ENCODE peak calls at places on chromosomes 3 and 15, in nine cellular contexts. One of them, this sample, is unnamed.
A peak's percentile ranks its signal among the peaks of the same experiment; 100 is the strongest.

GRCh38 chr3:189898559-189899153 is 222.0 kb downstream of the P3H2 start:
- DNase-seq in GM23338: no peak
- DNase-seq in dorsolateral prefrontal cortex: no peak
- DNase-seq in neural progenitor cell: no peak
- DNase-seq in right atrium auricular region: no peak
- DNase-seq in neural crest cell: no peak
- DNase-seq in tibial artery: no peak
- DNase-seq in tibial nerve: no peak
- DNase-seq in GM13976: no peak
- DNase-seq in this sample: no peak

GRCh38 chr15:56349554-56349953 is 15.7 kb upstream of the TEX9 start:
- DNase-seq in GM23338: no peak
- DNase-seq in dorsolateral prefrontal cortex: no peak
- DNase-seq in neural progenitor cell: no peak
- DNase-seq in right atrium auricular region: no peak
- DNase-seq in neural crest cell: no peak
- DNase-seq in tibial artery: no peak
- DNase-seq in tibial nerve: no peak
- DNase-seq in GM13976: no peak
- DNase-seq in this sample: no peak

GRCh38 chr3:136699271-136699828 is 52.8 kb downstream of the STAG1 start:
- DNase-seq in GM23338: no peak
- DNase-seq in dorsolateral prefrontal cortex: no peak
- DNase-seq in neural progenitor cell: peak; percentile 7
- DNase-seq in right atrium auricular region: no peak
- DNase-seq in neural crest cell: no peak
- DNase-seq in tibial artery: no peak
- DNase-seq in tibial nerve: no peak
- DNase-seq in GM13976: no peak
- DNase-seq in this sample: no peak

GRCh38 chr3:78880588-78881461 is 887.0 kb downstream of the ROBO1 start:
- DNase-seq in GM23338: no peak
- DNase-seq in dorsolateral prefrontal cortex: no peak
- DNase-seq in neural progenitor cell: no peak
- DNase-seq in right atrium auricular region: no peak
- DNase-seq in neural crest cell: no peak
- DNase-seq in tibial artery: no peak
- DNase-seq in tibial nerve: no peak
- DNase-seq in GM13976: no peak
- DNase-seq in this sample: no peak

GRCh38 chr3:128590948-128591347 is 59.7 kb downstream of the RPN1 start:
- DNase-seq in GM23338: peak; percentile 81
- DNase-seq in dorsolateral prefrontal cortex: no peak
- DNase-seq in neural progenitor cell: peak; percentile 49
- DNase-seq in right atrium auricular region: no peak
- DNase-seq in neural crest cell: no peak
- DNase-seq in tibial artery: no peak
- DNase-seq in tibial nerve: no peak
- DNase-seq in GM13976: no peak
- DNase-seq in this sample: no peak

GRCh38 chr3:79297242-79297641 is 470.6 kb downstream of the ROBO1 start:
- DNase-seq in GM23338: peak; percentile 4
- DNase-seq in dorsolateral prefrontal cortex: no peak
- DNase-seq in neural progenitor cell: no peak
- DNase-seq in right atrium auricular region: no peak
- DNase-seq in neural crest cell: no peak
- DNase-seq in tibial artery: no peak
- DNase-seq in tibial nerve: no peak
- DNase-seq in GM13976: no peak
- DNase-seq in this sample: no peak

GRCh38 chr15:65033659-65034269 is 4.3 kb upstream of the MTFMT start:
- DNase-seq in GM23338: peak; percentile 66
- DNase-seq in dorsolateral prefrontal cortex: no peak
- DNase-seq in neural progenitor cell: peak; percentile 56
- DNase-seq in right atrium auricular region: no peak
- DNase-seq in neural crest cell: no peak
- DNase-seq in tibial artery: no peak
- DNase-seq in tibial nerve: no peak
- DNase-seq in GM13976: peak; percentile 71
- DNase-seq in this sample: no peak

GRCh38 chr15:87680200-87680599 is 576.3 kb downstream of the NTRK3 start:
- DNase-seq in GM23338: no peak
- DNase-seq in dorsolateral prefrontal cortex: no peak
- DNase-seq in neural progenitor cell: no peak
- DNase-seq in right atrium auricular region: no peak
- DNase-seq in neural crest cell: no peak
- DNase-seq in tibial artery: no peak
- DNase-seq in tibial nerve: no peak
- DNase-seq in GM13976: no peak
- DNase-seq in this sample: no peak

GRCh38 chr3:5186854-5187151 is 704 bp upstream of the EDEM1 start:
- DNase-seq in GM23338: peak; percentile 37
- DNase-seq in dorsolateral prefrontal cortex: no peak
- DNase-seq in neural progenitor cell: peak; percentile 36
- DNase-seq in right atrium auricular region: no peak
- DNase-seq in neural crest cell: no peak
- DNase-seq in tibial artery: no peak
- DNase-seq in tibial nerve: no peak
- DNase-seq in GM13976: no peak
- DNase-seq in this sample: no peak

GRCh38 chr3:112531358-112531781 is 30.4 kb downstream of the ATG3 start:
- DNase-seq in GM23338: peak; percentile 51
- DNase-seq in dorsolateral prefrontal cortex: no peak
- DNase-seq in neural progenitor cell: peak; percentile 15
- DNase-seq in right atrium auricular region: no peak
- DNase-seq in neural crest cell: no peak
- DNase-seq in tibial artery: no peak
- DNase-seq in tibial nerve: no peak
- DNase-seq in GM13976: peak; percentile 42
- DNase-seq in this sample: no peak

GRCh38 chr15:56042031-56042430 is 48.6 kb upstream of the NEDD4 start:
- DNase-seq in GM23338: no peak
- DNase-seq in dorsolateral prefrontal cortex: no peak
- DNase-seq in neural progenitor cell: no peak
- DNase-seq in right atrium auricular region: no peak
- DNase-seq in neural crest cell: no peak
- DNase-seq in tibial artery: no peak
- DNase-seq in tibial nerve: no peak
- DNase-seq in GM13976: no peak
- DNase-seq in this sample: no peak

GRCh38 chr15:70826634-70827033 is 27.3 kb downstream of the LARP6 start:
- DNase-seq in GM23338: no peak
- DNase-seq in dorsolateral prefrontal cortex: no peak
- DNase-seq in neural progenitor cell: no peak
- DNase-seq in right atrium auricular region: peak; percentile 89
- DNase-seq in neural crest cell: no peak
- DNase-seq in tibial artery: peak; percentile 85
- DNase-seq in tibial nerve: peak; percentile 78
- DNase-seq in GM13976: no peak
- DNase-seq in this sample: peak; percentile 34

GRCh38 chr15:100733786-100734185 is 131.4 kb downstream of the ASB7 start:
- DNase-seq in GM23338: no peak
- DNase-seq in dorsolateral prefrontal cortex: no peak
- DNase-seq in neural progenitor cell: no peak
- DNase-seq in right atrium auricular region: no peak
- DNase-seq in neural crest cell: no peak
- DNase-seq in tibial artery: no peak
- DNase-seq in tibial nerve: no peak
- DNase-seq in GM13976: no peak
- DNase-seq in this sample: no peak

GRCh38 chr3:27557411-27557810 is 73.2 kb upstream of the SLC4A7 start:
- DNase-seq in GM23338: no peak
- DNase-seq in dorsolateral prefrontal cortex: no peak
- DNase-seq in neural progenitor cell: no peak
- DNase-seq in right atrium auricular region: no peak
- DNase-seq in neural crest cell: no peak
- DNase-seq in tibial artery: no peak
- DNase-seq in tibial nerve: no peak
- DNase-seq in GM13976: no peak
- DNase-seq in this sample: no peak

GRCh38 chr3:40524222-40524570 is 564 bp upstream of the ZNF621 start:
- DNase-seq in GM23338: no peak
- DNase-seq in dorsolateral prefrontal cortex: no peak
- DNase-seq in neural progenitor cell: no peak
- DNase-seq in right atrium auricular region: no peak
- DNase-seq in neural crest cell: no peak
- DNase-seq in tibial artery: no peak
- DNase-seq in tibial nerve: no peak
- DNase-seq in GM13976: no peak
- DNase-seq in this sample: no peak

GRCh38 chr3:149716984-149717383 is 35.3 kb downstream of the COMMD2 start:
- DNase-seq in GM23338: no peak
- DNase-seq in dorsolateral prefrontal cortex: no peak
- DNase-seq in neural progenitor cell: no peak
- DNase-seq in right atrium auricular region: no peak
- DNase-seq in neural crest cell: no peak
- DNase-seq in tibial artery: no peak
- DNase-seq in tibial nerve: no peak
- DNase-seq in GM13976: no peak
- DNase-seq in this sample: no peak

GRCh38 chr3:169699536-169700050 is 36.1 kb upstream of the MECOM start:
- DNase-seq in GM23338: no peak
- DNase-seq in dorsolateral prefrontal cortex: no peak
- DNase-seq in neural progenitor cell: no peak
- DNase-seq in right atrium auricular region: peak; percentile 92
- DNase-seq in neural crest cell: no peak
- DNase-seq in tibial artery: peak; percentile 90
- DNase-seq in tibial nerve: peak; percentile 95
- DNase-seq in GM13976: no peak
- DNase-seq in this sample: no peak

GRCh38 chr3:56233742-56234141 is 234.5 kb downstream of the ERC2 start:
- DNase-seq in GM23338: no peak
- DNase-seq in dorsolateral prefrontal cortex: no peak
- DNase-seq in neural progenitor cell: no peak
- DNase-seq in right atrium auricular region: no peak
- DNase-seq in neural crest cell: no peak
- DNase-seq in tibial artery: no peak
- DNase-seq in tibial nerve: no peak
- DNase-seq in GM13976: no peak
- DNase-seq in this sample: no peak

GRCh38 chr3:177317247-177317646 is 120.0 kb upstream of the TBL1XR1 start:
- DNase-seq in GM23338: no peak
- DNase-seq in dorsolateral prefrontal cortex: no peak
- DNase-seq in neural progenitor cell: no peak
- DNase-seq in right atrium auricular region: no peak
- DNase-seq in neural crest cell: no peak
- DNase-seq in tibial artery: no peak
- DNase-seq in tibial nerve: no peak
- DNase-seq in GM13976: no peak
- DNase-seq in this sample: no peak

GRCh38 chr15:29461877-29462276 is 192.3 kb upstream of the NSMCE3 start:
- DNase-seq in GM23338: no peak
- DNase-seq in dorsolateral prefrontal cortex: no peak
- DNase-seq in neural progenitor cell: no peak
- DNase-seq in right atrium auricular region: no peak
- DNase-seq in neural crest cell: no peak
- DNase-seq in tibial artery: no peak
- DNase-seq in tibial nerve: no peak
- DNase-seq in GM13976: no peak
- DNase-seq in this sample: no peak

GRCh38 chr15:50953302-50953701 is 44.8 kb downstream of the AP4E1 start:
- DNase-seq in GM23338: no peak
- DNase-seq in dorsolateral prefrontal cortex: no peak
- DNase-seq in neural progenitor cell: no peak
- DNase-seq in right atrium auricular region: no peak
- DNase-seq in neural crest cell: no peak
- DNase-seq in tibial artery: no peak
- DNase-seq in tibial nerve: no peak
- DNase-seq in GM13976: no peak
- DNase-seq in this sample: no peak

GRCh38 chr15:99135194-99135593 is 30.3 kb downstream of the SYNM start:
- DNase-seq in GM23338: no peak
- DNase-seq in dorsolateral prefrontal cortex: no peak
- DNase-seq in neural progenitor cell: no peak
- DNase-seq in right atrium auricular region: no peak
- DNase-seq in neural crest cell: no peak
- DNase-seq in tibial artery: no peak
- DNase-seq in tibial nerve: no peak
- DNase-seq in GM13976: peak; percentile 50
- DNase-seq in this sample: no peak

GRCh38 chr3:167872941-167873340 is 137.4 kb downstream of the SERPINI1 start:
- DNase-seq in GM23338: no peak
- DNase-seq in dorsolateral prefrontal cortex: no peak
- DNase-seq in neural progenitor cell: no peak
- DNase-seq in right atrium auricular region: no peak
- DNase-seq in neural crest cell: no peak
- DNase-seq in tibial artery: no peak
- DNase-seq in tibial nerve: no peak
- DNase-seq in GM13976: no peak
- DNase-seq in this sample: no peak
- TF ChIP-seq CTCF in GM23338: peak; percentile 23
- TF ChIP-seq CTCF in dorsolateral prefrontal cortex: no peak
- TF ChIP-seq CTCF in neural progenitor cell: peak; percentile 35
- TF ChIP-seq CTCF in right atrium auricular region: peak; percentile 29
- TF ChIP-seq CTCF in neural crest cell: peak; percentile 46
- TF ChIP-seq CTCF in tibial artery: no peak
- TF ChIP-seq CTCF in tibial nerve: no peak
- TF ChIP-seq CTCF in GM13976: no peak
- TF ChIP-seq CTCF in this sample: peak; percentile 36

GRCh38 chr15:91258436-91258779 is 158.4 kb downstream of the SV2B start:
- DNase-seq in GM23338: peak; percentile 60
- DNase-seq in dorsolateral prefrontal cortex: no peak
- DNase-seq in neural progenitor cell: no peak
- DNase-seq in right atrium auricular region: no peak
- DNase-seq in neural crest cell: no peak
- DNase-seq in tibial artery: no peak
- DNase-seq in tibial nerve: no peak
- DNase-seq in GM13976: peak; percentile 16
- DNase-seq in this sample: no peak
- TF ChIP-seq CTCF in GM23338: peak; percentile 46
- TF ChIP-seq CTCF in dorsolateral prefrontal cortex: no peak
- TF ChIP-seq CTCF in neural progenitor cell: peak; percentile 17
- TF ChIP-seq CTCF in right atrium auricular region: no peak
- TF ChIP-seq CTCF in neural crest cell: no peak
- TF ChIP-seq CTCF in tibial artery: no peak
- TF ChIP-seq CTCF in tibial nerve: no peak
- TF ChIP-seq CTCF in GM13976: no peak
- TF ChIP-seq CTCF in this sample: no peak

GRCh38 chr3:46695177-46695961 is 1.9 kb upstream of the ALS2CL start:
- DNase-seq in GM23338: peak; percentile 88
- DNase-seq in dorsolateral prefrontal cortex: no peak
- DNase-seq in neural progenitor cell: peak; percentile 64
- DNase-seq in right atrium auricular region: peak; percentile 73
- DNase-seq in neural crest cell: peak; percentile 27
- DNase-seq in tibial artery: peak; percentile 80
- DNase-seq in tibial nerve: peak; percentile 53
- DNase-seq in GM13976: peak; percentile 60
- DNase-seq in this sample: no peak
- TF ChIP-seq CTCF in GM23338: peak; percentile 78
- TF ChIP-seq CTCF in dorsolateral prefrontal cortex: no peak
- TF ChIP-seq CTCF in neural progenitor cell: peak; percentile 55
- TF ChIP-seq CTCF in right atrium auricular region: no peak
- TF ChIP-seq CTCF in neural crest cell: peak; percentile 51
- TF ChIP-seq CTCF in tibial artery: no peak
- TF ChIP-seq CTCF in tibial nerve: peak; percentile 11
- TF ChIP-seq CTCF in GM13976: peak; percentile 19
- TF ChIP-seq CTCF in this sample: no peak

DNA sequence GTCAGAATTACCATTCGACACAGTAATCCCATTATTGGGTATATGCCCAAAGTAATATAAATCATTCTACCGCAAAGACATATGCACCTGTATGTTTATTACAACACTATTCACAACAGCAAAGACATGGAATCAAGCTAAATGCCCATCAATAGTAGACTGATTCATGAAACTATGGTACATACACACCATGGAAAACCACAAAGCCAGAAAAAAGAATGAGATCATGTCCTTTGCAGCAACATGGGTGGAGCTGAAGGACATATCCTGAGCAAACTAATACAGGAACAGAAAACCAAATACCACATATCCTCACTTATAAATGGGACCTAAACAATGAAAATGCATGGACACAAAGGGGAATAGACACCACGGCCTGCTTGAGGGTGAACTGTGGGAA is 11.1 kb upstream of the MCF2L2 start:
- DNase-seq in GM23338: no peak
- DNase-seq in dorsolateral prefrontal cortex: no peak
- DNase-seq in neural progenitor cell: no peak
- DNase-seq in right atrium auricular region: no peak
- DNase-seq in neural crest cell: no peak
- DNase-seq in tibial artery: no peak
- DNase-seq in tibial nerve: no peak
- DNase-seq in GM13976: no peak
- DNase-seq in this sample: no peak
- TF ChIP-seq CTCF in GM23338: no peak
- TF ChIP-seq CTCF in dorsolateral prefrontal cortex: no peak
- TF ChIP-seq CTCF in neural progenitor cell: no peak
- TF ChIP-seq CTCF in right atrium auricular region: no peak
- TF ChIP-seq CTCF in neural crest cell: no peak
- TF ChIP-seq CTCF in tibial artery: no peak
- TF ChIP-seq CTCF in tibial nerve: no peak
- TF ChIP-seq CTCF in GM13976: no peak
- TF ChIP-seq CTCF in this sample: no peak

This sample was measured in mesothelial cell of epicardium.